ENCODE peak calls at places on chromosomes 1 and 21, in six cellular contexts. P is IMR-90; L is kidney; R is heart right ventricle; O is CD8-positive, alpha-beta T cell; W is tibial nerve. B is an unnamed sample. For H3K36me3, the result is how much of the 10 kb centered on the place peaks cover.

GRCh38 chr1:5393591-5393990 is 598.6 kb downstream of the NPHP4 start:
- DNase-seq in W (no peak), P (no peak), L (no peak), O (no peak), R (no peak), B (no peak)

GRCh38 chr1:193462629-193463320 is 276.4 kb upstream of the B3GALT2 start:
- DNase-seq in L (no peak), O (no peak), P (peak), R (no peak), W (no peak), B (peak)

GRCh38 chr1:229834230-229834629 is 208.2 kb downstream of the URB2 start:
- DNase-seq in P (no peak), L (no peak), O (no peak), R (no peak), W (no peak), B (no peak)

GRCh38 chr1:214762902-214763301 is 159.9 kb downstream of the CENPF start:
- DNase-seq in L (no peak), W (no peak), P (no peak), O (no peak), R (no peak), B (no peak)

GRCh38 chr1:198352975-198353695 is 187.3 kb downstream of the ATP6V1G3 start:
- DNase-seq in L (no peak), W (no peak), O (no peak), P (peak), R (no peak), B (no peak)

GRCh38 chr1:154288694-154289093 is 16.3 kb downstream of the HAX1 start:
- DNase-seq in L (no peak), O (no peak), R (no peak), W (no peak), P (no peak), B (no peak)

GRCh38 chr1:161420763-161421455 is 53.2 kb upstream of the CFAP126 start:
- DNase-seq in O (no peak), P (peak), W (no peak), L (no peak), R (no peak), B (no peak)

GRCh38 chr1:31133368-31133767 is 67.9 kb upstream of the PUM1 start:
- DNase-seq in P (no peak), W (no peak), L (no peak), R (no peak), O (no peak), B (no peak)

GRCh38 chr21:41196990-41197389 is 29.0 kb downstream of the BACE2 start:
- DNase-seq in W (no peak), O (no peak), P (peak), L (no peak), R (no peak), B (no peak)

GRCh38 chr1:176111835-176112234 is 95.3 kb downstream of the COP1 start:
- DNase-seq in L (no peak), W (no peak), O (no peak), R (no peak), P (peak), B (no peak)

GRCh38 chr1:220775238-220775853 is 11.4 kb upstream of the MTARC1 start:
- DNase-seq in L (no peak), W (peak), R (no peak), O (no peak), P (no peak), B (peak)

GRCh38 chr1:36239941-36240637 is 15.8 kb downstream of the THRAP3 start:
- DNase-seq in R (peak), W (no peak), O (no peak), P (peak), L (no peak), B (no peak)

GRCh38 chr1:28449904-28450303 is 55.9 kb upstream of the RCC1 start:
- DNase-seq in L (no peak), W (no peak), R (peak), P (no peak), O (no peak), B (no peak)

GRCh38 chr1:228868731-228869024 is 133.4 kb downstream of the RHOU start:
- DNase-seq in P (no peak), O (no peak), W (no peak), L (no peak), R (no peak), B (no peak)

GRCh38 chr1:203153051-203153988 is 22.3 kb downstream of the MYBPH start:
- DNase-seq in O (no peak), R (no peak), W (no peak), P (no peak), L (peak), B (no peak)

GRCh38 chr1:6222644-6223043 is 13.1 kb downstream of the ICMT start:
- DNase-seq in W (peak), L (no peak), P (peak), O (no peak), R (peak), B (no peak)

GRCh38 chr1:162319510-162320160 is 57.0 kb downstream of the SPATA46 start:
- DNase-seq in R (no peak), W (no peak), P (peak), L (no peak), O (no peak), B (no peak)

GRCh38 chr1:8340456-8340855 is 22.5 kb downstream of the SLC45A1 start:
- DNase-seq in P (no peak), L (no peak), R (no peak), O (no peak), W (no peak), B (no peak)

GRCh38 chr1:23394664-23395063 is 25.0 kb upstream of the ZNF436 start:
- DNase-seq in P (peak), O (no peak), W (peak), R (peak), L (peak), B (no peak)

GRCh38 chr1:228735871-228736586 is 750 bp downstream of the RHOU start:
- DNase-seq in O (peak), L (peak), W (peak), P (peak), R (peak), B (peak)

GRCh38 chr1:227437495-227438008 is 119.3 kb upstream of the CDC42BPA start:
- DNase-seq in P (peak), R (no peak), O (no peak), L (no peak), W (no peak), B (peak)

GRCh38 chr1:164480285-164480907 is 78.6 kb upstream of the PBX1 start:
- DNase-seq in O (no peak), W (no peak), L (no peak), R (no peak), P (no peak), B (no peak)
- H3K36me3 ChIP-seq in O (under half), W (under half), L (under half), R (under half), P (under half), B (under half)

GRCh38 chr1:12251442-12251841 is 21.6 kb downstream of the VPS13D start:
- DNase-seq in W (no peak), L (no peak), R (no peak), P (peak), O (no peak), B (no peak)
- H3K36me3 ChIP-seq in W (under half), L (under half), R (half or more), P (under half), O (under half), B (under half)

GRCh38 chr1:232062967-232063366 is 436.4 kb downstream of the DISC1 start:
- DNase-seq in W (no peak), P (no peak), O (no peak), R (no peak), L (no peak), B (no peak)

GRCh38 chr1:232059726-232060360 is 433.3 kb downstream of the DISC1 start:
- DNase-seq in O (no peak), R (no peak), W (no peak), P (no peak), L (no peak), B (no peak)

GRCh38 chr1:232057896-232058274 is 431.3 kb downstream of the DISC1 start:
- DNase-seq in W (no peak), R (no peak), O (no peak), L (no peak), P (no peak), B (no peak)

DNA sequence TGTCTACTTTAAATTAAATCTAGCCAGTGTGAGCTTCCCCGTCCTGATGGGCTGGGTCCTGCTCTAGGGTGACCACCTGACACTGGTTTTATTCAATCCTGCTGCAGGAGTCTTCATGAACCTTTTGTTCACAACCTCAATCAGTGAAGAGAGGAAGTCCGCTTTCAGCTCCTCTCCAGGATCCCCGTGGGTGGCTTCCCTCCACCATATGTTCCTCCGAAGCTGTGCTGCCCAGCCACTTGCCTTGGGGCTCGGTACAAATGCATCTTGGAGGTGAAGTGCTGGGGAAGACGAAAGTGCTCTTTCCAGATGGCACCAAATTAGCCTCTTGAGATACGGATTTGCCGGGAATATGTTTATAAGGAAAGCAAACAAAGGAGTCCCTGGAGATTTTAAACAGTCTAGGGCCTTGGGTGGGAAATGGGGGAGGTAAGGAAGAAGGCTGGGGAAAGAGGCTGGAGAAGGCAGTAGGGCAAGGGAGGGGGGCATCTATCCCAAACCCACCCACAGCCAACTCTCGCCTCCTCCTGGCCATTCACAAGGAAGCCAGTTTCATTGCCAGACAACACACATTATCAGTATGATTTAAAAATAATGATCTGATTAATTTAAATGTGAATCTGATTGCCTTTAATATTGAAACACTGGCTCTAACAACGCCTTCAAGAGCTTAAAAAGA is 430.8 kb downstream of the DISC1 start:
- DNase-seq in W (no peak), L (no peak), R (no peak), O (no peak), P (no peak), B (no peak)
- H3K36me3 ChIP-seq in W (under half), L (under half), R (under half), O (under half), P (under half), B (under half)

GRCh38 chr1:111705841-111706240 is 33.4 kb downstream of the INKA2 start:
- DNase-seq in R (no peak), P (peak), O (no peak), W (no peak), L (no peak), B (no peak)
- H3K36me3 ChIP-seq in R (half or more), P (under half), O (under half), W (under half), L (under half), B (under half)

DNA sequence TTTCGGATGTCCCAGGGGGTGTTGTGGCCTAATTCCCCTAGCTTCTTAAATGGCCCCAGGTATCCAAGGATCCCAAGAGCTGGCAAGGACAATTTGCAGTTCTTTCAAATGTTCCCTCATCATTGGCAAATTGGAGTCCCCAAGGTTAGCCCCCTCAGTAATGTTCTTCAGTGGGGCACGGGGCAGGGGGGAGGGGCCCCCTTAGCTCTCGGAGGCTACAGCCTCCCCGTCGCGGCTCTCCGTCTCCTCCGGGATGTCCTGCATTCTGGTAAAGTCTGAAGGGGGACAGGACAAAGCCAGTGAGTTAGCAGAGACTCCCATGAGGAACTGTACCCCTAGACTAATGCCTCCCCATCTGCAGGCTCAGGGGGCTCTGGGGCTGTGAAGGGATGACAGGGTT is 6.3 kb downstream of the RXFP4 start:
- DNase-seq in L (peak), O (no peak), R (no peak), P (no peak), W (no peak), B (no peak)
- H3K36me3 ChIP-seq in L (under half), O (under half), R (half or more), P (half or more), W (under half), B (under half)

DNA sequence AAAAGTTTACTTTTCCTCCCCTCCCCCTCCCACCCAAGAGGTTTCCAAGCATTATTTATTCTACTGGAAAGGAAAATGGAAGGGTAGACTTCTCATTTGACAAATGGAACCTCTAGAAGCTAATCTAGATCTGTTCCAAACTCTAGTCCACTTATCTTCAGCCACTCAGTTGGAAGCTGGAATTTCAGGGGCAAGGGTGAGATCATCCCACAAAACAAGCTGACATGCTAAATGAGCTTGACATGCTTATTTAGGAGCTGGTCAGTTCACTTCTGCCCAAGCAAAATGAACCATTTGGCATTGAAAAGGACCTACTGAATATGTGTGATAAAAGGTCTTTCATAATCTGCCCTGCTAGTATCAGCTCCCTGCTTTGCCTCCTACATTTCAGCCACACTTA is 5.0 kb downstream of the LRRC41 start:
- DNase-seq in P (no peak), L (no peak), R (no peak), O (no peak), W (no peak), B (no peak)
- H3K36me3 ChIP-seq in P (under half), L (under half), R (under half), O (under half), W (under half), B (under half)

GRCh38 chr1:223771469-223771813 is 59.1 kb downstream of the CAPN2 start:
- DNase-seq in O (no peak), L (no peak), P (no peak), R (no peak), W (no peak), B (no peak)
- H3K36me3 ChIP-seq in O (under half), L (under half), P (half or more), R (half or more), W (under half), B (under half)

DNA sequence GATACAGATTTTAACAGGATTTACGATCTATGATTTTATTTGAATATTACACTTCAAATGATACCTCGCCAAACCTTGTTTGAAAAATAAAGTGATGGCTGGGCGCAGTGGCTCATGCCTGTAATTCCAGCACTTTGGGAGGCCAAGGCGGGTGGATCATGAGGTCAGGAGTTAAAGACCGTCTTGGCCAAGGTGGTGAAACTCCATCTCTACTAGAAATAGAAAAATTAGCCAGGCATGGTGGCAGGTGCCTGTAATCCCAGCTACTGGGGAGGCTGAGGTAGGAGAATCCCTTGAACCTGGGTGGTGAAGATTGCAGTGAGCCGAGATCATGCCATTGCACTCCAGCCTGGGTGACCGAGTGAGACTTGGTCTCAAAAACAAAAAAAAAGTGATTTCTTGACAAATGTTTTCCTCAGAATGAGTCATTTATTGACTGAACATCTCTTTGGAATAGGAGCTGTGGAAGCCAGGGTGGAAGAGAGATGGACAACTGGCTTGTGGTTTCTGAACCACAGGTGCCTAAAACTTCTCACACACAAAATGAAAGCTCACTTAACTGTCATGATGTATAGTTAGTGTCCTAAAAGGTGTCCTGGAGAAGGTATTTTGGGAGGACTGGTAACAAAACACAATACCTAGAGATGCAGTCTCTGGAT is 11.9 kb downstream of the PKNOX1 start:
- DNase-seq in O (no peak), L (peak), W (no peak), R (no peak), P (no peak), B (no peak)
- H3K36me3 ChIP-seq in O (under half), L (under half), W (under half), R (under half), P (under half), B (under half)

B was measured in Caco-2.